ENCODE peak calls at places on chromosomes 1 and 21, in four cellular contexts. P, I, T and D are unnamed samples.

GRCh38 chr1:220786057-220786336 is 716 bp upstream of the MTARC1 start:
- DNase-seq in T (no peak), P (no peak), I (peak; percentile 58), D (no peak)

GRCh38 chr1:29414091-29414490 is 177.8 kb downstream of the PTPRU start:
- DNase-seq in P (no peak), T (no peak), I (no peak), D (no peak)

GRCh38 chr1:72357411-72357810 is 75.1 kb upstream of the NEGR1 start:
- DNase-seq in I (no peak), P (no peak), T (no peak), D (no peak)

GRCh38 chr1:113887776-113888175 is 395 bp upstream of the BCL2L15 start:
- DNase-seq in P (no peak), I (no peak), T (no peak), D (no peak)

GRCh38 chr1:204417231-204417997 is 5.8 kb upstream of the PPP1R15B start:
- DNase-seq in I (no peak), T (no peak), P (no peak), D (peak; percentile 53)

GRCh38 chr21:45870421-45870820 is 111.1 kb upstream of the COL6A1 start:
- DNase-seq in I (no peak), P (no peak), T (no peak), D (no peak)

GRCh38 chr1:217393901-217394300 is 237.0 kb downstream of the GPATCH2 start:
- DNase-seq in T (no peak), P (no peak), I (peak; percentile 26), D (no peak)

GRCh38 chr1:207389728-207390464 is 64.2 kb upstream of the CR2 start:
- DNase-seq in P (no peak), T (no peak), I (no peak), D (peak; percentile 28)

GRCh38 chr1:194420706-194421105 is 1234.3 kb upstream of the B3GALT2 start:
- DNase-seq in P (no peak), I (no peak), T (no peak), D (no peak)

GRCh38 chr1:183517401-183517800 is 45.1 kb downstream of the SMG7 start:
- DNase-seq in T (no peak), P (no peak), I (no peak), D (no peak)

GRCh38 chr1:94025383-94026340 is 95.3 kb downstream of the ABCA4 start:
- DNase-seq in I (peak; percentile 84), T (no peak), P (no peak), D (no peak)

GRCh38 chr1:27011976-27012563 is 580 bp downstream of the TENT5B start:
- DNase-seq in T (no peak), I (no peak), P (no peak), D (no peak)

GRCh38 chr1:179798864-179799516 is 55.9 kb downstream of the FAM163A start:
- DNase-seq in T (no peak), I (no peak), P (no peak), D (no peak)

GRCh38 chr1:245380790-245381535 is 226.2 kb downstream of the KIF26B start:
- DNase-seq in P (no peak), T (no peak), I (peak; percentile 57), D (no peak)

GRCh38 chr1:150554086-150554452 is 4.9 kb downstream of the ADAMTSL4 start:
- DNase-seq in T (no peak), I (no peak), P (no peak), D (no peak)

GRCh38 chr1:99565606-99566289 is 80.2 kb upstream of the PALMD start:
- DNase-seq in P (no peak), I (no peak), T (no peak), D (no peak)

GRCh38 chr1:102588536-102588935 is 519.8 kb downstream of the COL11A1 start:
- DNase-seq in P (no peak), I (no peak), T (no peak), D (no peak)

GRCh38 chr1:189851806-189852367 is 625.8 kb downstream of the BRINP3 start:
- DNase-seq in P (no peak), T (no peak), I (no peak), D (no peak)

GRCh38 chr1:203771901-203772301 is 6.9 kb downstream of the LAX1 start:
- DNase-seq in T (no peak), I (peak; percentile 62), P (no peak), D (no peak)

GRCh38 chr1:21669287-21670058 is at the start of gene RAP1GAP:
- DNase-seq in P (peak; percentile 28), T (no peak), I (peak; percentile 78), D (no peak)

GRCh38 chr21:36077758-36078157 is 7.9 kb downstream of the CBR1 start:
- DNase-seq in T (no peak), I (no peak), P (no peak), D (no peak)

GRCh38 chr1:24870551-24871195 is 59.4 kb downstream of the RUNX3 start:
- DNase-seq in I (no peak), T (no peak), P (no peak), D (no peak)

GRCh38 chr1:167648252-167648849 is 18.3 kb downstream of the RCSD1 start:
- DNase-seq in T (no peak), P (no peak), I (no peak), D (no peak)

GRCh38 chr1:14599173-14599754 is 779 bp downstream of the KAZN start:
- DNase-seq in I (peak; percentile 51), P (no peak), T (no peak), D (no peak)

GRCh38 chr1:26190373-26190987 is at the start of gene CATSPER4:
- DNase-seq in I (peak; percentile 29), T (no peak), P (peak; percentile 22), D (no peak)